ENCODE peak calls at places on chromosomes 4 and X, in nine cellular contexts. One of them, this sample, is unnamed.

GRCh38 chr4:177485528-177485927 is 43.3 kb upstream of the AGA start:
- DNase-seq in H4: no peak
- DNase-seq in activated gamma-delta T cell treated with Interleukin-2 at 50 U/mL for 16 hours: no peak
- DNase-seq in mesothelial cell of epicardium: no peak
- DNase-seq in NCI-H446: no peak
- DNase-seq in stimulated activated effector memory CD8-positive, alpha-beta T cell treated with anti-CD3 and anti-CD28 coated beads, Interleukin-12 subunit alpha, Interleukin-12 subunit beta, amount 100 ng/mL, for 72 hours: no peak
- DNase-seq in A172: peak; percentile 55
- DNase-seq in NCI-H2029 treated with DMSO at 0.1 percent for 48 hours: no peak
- DNase-seq in activated CD4-positive, CD25-positive, alpha-beta regulatory T cell: no peak
- DNase-seq in this sample: no peak

GRCh38 chrX:24298191-24298590 is 15.7 kb downstream of the SUPT20HL2 start:
- DNase-seq in H4: peak; percentile 17
- DNase-seq in activated gamma-delta T cell treated with Interleukin-2 at 50 U/mL for 16 hours: no peak
- DNase-seq in mesothelial cell of epicardium: no peak
- DNase-seq in NCI-H446: no peak
- DNase-seq in stimulated activated effector memory CD8-positive, alpha-beta T cell treated with anti-CD3 and anti-CD28 coated beads, Interleukin-12 subunit alpha, Interleukin-12 subunit beta, amount 100 ng/mL, for 72 hours: no peak
- DNase-seq in A172: peak; percentile 20
- DNase-seq in NCI-H2029 treated with DMSO at 0.1 percent for 48 hours: no peak
- DNase-seq in activated CD4-positive, CD25-positive, alpha-beta regulatory T cell: no peak
- DNase-seq in this sample: no peak

GRCh38 chrX:99914676-99915075 is 495.4 kb downstream of the PCDH19 start:
- DNase-seq in H4: peak; percentile 24
- DNase-seq in activated gamma-delta T cell treated with Interleukin-2 at 50 U/mL for 16 hours: no peak
- DNase-seq in mesothelial cell of epicardium: no peak
- DNase-seq in NCI-H446: no peak
- DNase-seq in stimulated activated effector memory CD8-positive, alpha-beta T cell treated with anti-CD3 and anti-CD28 coated beads, Interleukin-12 subunit alpha, Interleukin-12 subunit beta, amount 100 ng/mL, for 72 hours: no peak
- DNase-seq in A172: no peak
- DNase-seq in NCI-H2029 treated with DMSO at 0.1 percent for 48 hours: no peak
- DNase-seq in activated CD4-positive, CD25-positive, alpha-beta regulatory T cell: no peak
- DNase-seq in this sample: no peak

GRCh38 chrX:136861877-136862276 is 18.6 kb downstream of the RBMX start:
- DNase-seq in H4: no peak
- DNase-seq in activated gamma-delta T cell treated with Interleukin-2 at 50 U/mL for 16 hours: no peak
- DNase-seq in mesothelial cell of epicardium: no peak
- DNase-seq in NCI-H446: no peak
- DNase-seq in stimulated activated effector memory CD8-positive, alpha-beta T cell treated with anti-CD3 and anti-CD28 coated beads, Interleukin-12 subunit alpha, Interleukin-12 subunit beta, amount 100 ng/mL, for 72 hours: no peak
- DNase-seq in A172: no peak
- DNase-seq in NCI-H2029 treated with DMSO at 0.1 percent for 48 hours: no peak
- DNase-seq in activated CD4-positive, CD25-positive, alpha-beta regulatory T cell: no peak
- DNase-seq in this sample: no peak

GRCh38 chr4:7201351-7202305 is 9.3 kb downstream of the SORCS2 start:
- DNase-seq in H4: no peak
- DNase-seq in activated gamma-delta T cell treated with Interleukin-2 at 50 U/mL for 16 hours: no peak
- DNase-seq in mesothelial cell of epicardium: no peak
- DNase-seq in NCI-H446: no peak
- DNase-seq in stimulated activated effector memory CD8-positive, alpha-beta T cell treated with anti-CD3 and anti-CD28 coated beads, Interleukin-12 subunit alpha, Interleukin-12 subunit beta, amount 100 ng/mL, for 72 hours: no peak
- DNase-seq in A172: no peak
- DNase-seq in NCI-H2029 treated with DMSO at 0.1 percent for 48 hours: no peak
- DNase-seq in activated CD4-positive, CD25-positive, alpha-beta regulatory T cell: no peak
- DNase-seq in this sample: no peak

GRCh38 chr4:150518559-150518958 is 63.4 kb upstream of the MAB21L2 start:
- DNase-seq in H4: peak; percentile 12
- DNase-seq in activated gamma-delta T cell treated with Interleukin-2 at 50 U/mL for 16 hours: no peak
- DNase-seq in mesothelial cell of epicardium: no peak
- DNase-seq in NCI-H446: no peak
- DNase-seq in stimulated activated effector memory CD8-positive, alpha-beta T cell treated with anti-CD3 and anti-CD28 coated beads, Interleukin-12 subunit alpha, Interleukin-12 subunit beta, amount 100 ng/mL, for 72 hours: no peak
- DNase-seq in A172: peak; percentile 38
- DNase-seq in NCI-H2029 treated with DMSO at 0.1 percent for 48 hours: no peak
- DNase-seq in activated CD4-positive, CD25-positive, alpha-beta regulatory T cell: no peak
- DNase-seq in this sample: no peak

GRCh38 chr4:16268290-16268689 is 42.0 kb upstream of the TAPT1 start:
- DNase-seq in H4: no peak
- DNase-seq in activated gamma-delta T cell treated with Interleukin-2 at 50 U/mL for 16 hours: no peak
- DNase-seq in mesothelial cell of epicardium: no peak
- DNase-seq in NCI-H446: no peak
- DNase-seq in stimulated activated effector memory CD8-positive, alpha-beta T cell treated with anti-CD3 and anti-CD28 coated beads, Interleukin-12 subunit alpha, Interleukin-12 subunit beta, amount 100 ng/mL, for 72 hours: no peak
- DNase-seq in A172: no peak
- DNase-seq in NCI-H2029 treated with DMSO at 0.1 percent for 48 hours: no peak
- DNase-seq in activated CD4-positive, CD25-positive, alpha-beta regulatory T cell: no peak
- DNase-seq in this sample: no peak

GRCh38 chr4:173793937-173794510 is 264.0 kb upstream of the HAND2 start:
- DNase-seq in H4: peak; percentile 14
- DNase-seq in activated gamma-delta T cell treated with Interleukin-2 at 50 U/mL for 16 hours: no peak
- DNase-seq in mesothelial cell of epicardium: no peak
- DNase-seq in NCI-H446: no peak
- DNase-seq in stimulated activated effector memory CD8-positive, alpha-beta T cell treated with anti-CD3 and anti-CD28 coated beads, Interleukin-12 subunit alpha, Interleukin-12 subunit beta, amount 100 ng/mL, for 72 hours: no peak
- DNase-seq in A172: peak; percentile 10
- DNase-seq in NCI-H2029 treated with DMSO at 0.1 percent for 48 hours: no peak
- DNase-seq in activated CD4-positive, CD25-positive, alpha-beta regulatory T cell: no peak
- DNase-seq in this sample: no peak

GRCh38 chr4:160142579-160142978 is 1039.7 kb downstream of the RAPGEF2 start:
- DNase-seq in H4: no peak
- DNase-seq in activated gamma-delta T cell treated with Interleukin-2 at 50 U/mL for 16 hours: no peak
- DNase-seq in mesothelial cell of epicardium: no peak
- DNase-seq in NCI-H446: no peak
- DNase-seq in stimulated activated effector memory CD8-positive, alpha-beta T cell treated with anti-CD3 and anti-CD28 coated beads, Interleukin-12 subunit alpha, Interleukin-12 subunit beta, amount 100 ng/mL, for 72 hours: no peak
- DNase-seq in A172: no peak
- DNase-seq in NCI-H2029 treated with DMSO at 0.1 percent for 48 hours: no peak
- DNase-seq in activated CD4-positive, CD25-positive, alpha-beta regulatory T cell: no peak
- DNase-seq in this sample: no peak

GRCh38 chrX:39152106-39152649 is 350.9 kb downstream of the MID1IP1 start:
- DNase-seq in H4: no peak
- DNase-seq in activated gamma-delta T cell treated with Interleukin-2 at 50 U/mL for 16 hours: peak; percentile 11
- DNase-seq in mesothelial cell of epicardium: peak; percentile 70
- DNase-seq in NCI-H446: peak; percentile 38
- DNase-seq in stimulated activated effector memory CD8-positive, alpha-beta T cell treated with anti-CD3 and anti-CD28 coated beads, Interleukin-12 subunit alpha, Interleukin-12 subunit beta, amount 100 ng/mL, for 72 hours: peak; percentile 24
- DNase-seq in A172: no peak
- DNase-seq in NCI-H2029 treated with DMSO at 0.1 percent for 48 hours: no peak
- DNase-seq in activated CD4-positive, CD25-positive, alpha-beta regulatory T cell: no peak
- DNase-seq in this sample: peak; percentile 38

GRCh38 chr4:106080376-106080775 is 185.1 kb downstream of the NPNT start:
- DNase-seq in H4: no peak
- DNase-seq in activated gamma-delta T cell treated with Interleukin-2 at 50 U/mL for 16 hours: no peak
- DNase-seq in mesothelial cell of epicardium: no peak
- DNase-seq in NCI-H446: peak; percentile 37
- DNase-seq in stimulated activated effector memory CD8-positive, alpha-beta T cell treated with anti-CD3 and anti-CD28 coated beads, Interleukin-12 subunit alpha, Interleukin-12 subunit beta, amount 100 ng/mL, for 72 hours: no peak
- DNase-seq in A172: no peak
- DNase-seq in NCI-H2029 treated with DMSO at 0.1 percent for 48 hours: no peak
- DNase-seq in activated CD4-positive, CD25-positive, alpha-beta regulatory T cell: no peak
- DNase-seq in this sample: no peak

GRCh38 chr4:123974419-123975105 is 578.0 kb downstream of the SPRY1 start:
- DNase-seq in H4: no peak
- DNase-seq in activated gamma-delta T cell treated with Interleukin-2 at 50 U/mL for 16 hours: no peak
- DNase-seq in mesothelial cell of epicardium: no peak
- DNase-seq in NCI-H446: no peak
- DNase-seq in stimulated activated effector memory CD8-positive, alpha-beta T cell treated with anti-CD3 and anti-CD28 coated beads, Interleukin-12 subunit alpha, Interleukin-12 subunit beta, amount 100 ng/mL, for 72 hours: no peak
- DNase-seq in A172: no peak
- DNase-seq in NCI-H2029 treated with DMSO at 0.1 percent for 48 hours: no peak
- DNase-seq in activated CD4-positive, CD25-positive, alpha-beta regulatory T cell: no peak
- DNase-seq in this sample: no peak

GRCh38 chr4:6235012-6235411 is 34.6 kb upstream of the WFS1 start:
- DNase-seq in H4: no peak
- DNase-seq in activated gamma-delta T cell treated with Interleukin-2 at 50 U/mL for 16 hours: no peak
- DNase-seq in mesothelial cell of epicardium: peak; percentile 26
- DNase-seq in NCI-H446: no peak
- DNase-seq in stimulated activated effector memory CD8-positive, alpha-beta T cell treated with anti-CD3 and anti-CD28 coated beads, Interleukin-12 subunit alpha, Interleukin-12 subunit beta, amount 100 ng/mL, for 72 hours: no peak
- DNase-seq in A172: no peak
- DNase-seq in NCI-H2029 treated with DMSO at 0.1 percent for 48 hours: no peak
- DNase-seq in activated CD4-positive, CD25-positive, alpha-beta regulatory T cell: no peak
- DNase-seq in this sample: no peak

GRCh38 chrX:79138658-79139241 is 5.7 kb upstream of the GPR174 start:
- DNase-seq in H4: no peak
- DNase-seq in activated gamma-delta T cell treated with Interleukin-2 at 50 U/mL for 16 hours: no peak
- DNase-seq in mesothelial cell of epicardium: no peak
- DNase-seq in NCI-H446: no peak
- DNase-seq in stimulated activated effector memory CD8-positive, alpha-beta T cell treated with anti-CD3 and anti-CD28 coated beads, Interleukin-12 subunit alpha, Interleukin-12 subunit beta, amount 100 ng/mL, for 72 hours: no peak
- DNase-seq in A172: no peak
- DNase-seq in NCI-H2029 treated with DMSO at 0.1 percent for 48 hours: no peak
- DNase-seq in activated CD4-positive, CD25-positive, alpha-beta regulatory T cell: no peak
- DNase-seq in this sample: peak; percentile 81

GRCh38 chrX:13449441-13449840 is 120.0 kb upstream of the EGFL6 start:
- DNase-seq in H4: no peak
- DNase-seq in activated gamma-delta T cell treated with Interleukin-2 at 50 U/mL for 16 hours: no peak
- DNase-seq in mesothelial cell of epicardium: no peak
- DNase-seq in NCI-H446: no peak
- DNase-seq in stimulated activated effector memory CD8-positive, alpha-beta T cell treated with anti-CD3 and anti-CD28 coated beads, Interleukin-12 subunit alpha, Interleukin-12 subunit beta, amount 100 ng/mL, for 72 hours: no peak
- DNase-seq in A172: no peak
- DNase-seq in NCI-H2029 treated with DMSO at 0.1 percent for 48 hours: no peak
- DNase-seq in activated CD4-positive, CD25-positive, alpha-beta regulatory T cell: no peak
- DNase-seq in this sample: no peak

GRCh38 chr4:8501781-8502180 is 61.2 kb downstream of the TRMT44 start:
- DNase-seq in H4: no peak
- DNase-seq in activated gamma-delta T cell treated with Interleukin-2 at 50 U/mL for 16 hours: no peak
- DNase-seq in mesothelial cell of epicardium: no peak
- DNase-seq in NCI-H446: no peak
- DNase-seq in stimulated activated effector memory CD8-positive, alpha-beta T cell treated with anti-CD3 and anti-CD28 coated beads, Interleukin-12 subunit alpha, Interleukin-12 subunit beta, amount 100 ng/mL, for 72 hours: no peak
- DNase-seq in A172: no peak
- DNase-seq in NCI-H2029 treated with DMSO at 0.1 percent for 48 hours: no peak
- DNase-seq in activated CD4-positive, CD25-positive, alpha-beta regulatory T cell: no peak
- DNase-seq in this sample: no peak

GRCh38 chr4:141109983-141110382 is 23.3 kb downstream of the RNF150 start:
- DNase-seq in H4: no peak
- DNase-seq in activated gamma-delta T cell treated with Interleukin-2 at 50 U/mL for 16 hours: no peak
- DNase-seq in mesothelial cell of epicardium: no peak
- DNase-seq in NCI-H446: no peak
- DNase-seq in stimulated activated effector memory CD8-positive, alpha-beta T cell treated with anti-CD3 and anti-CD28 coated beads, Interleukin-12 subunit alpha, Interleukin-12 subunit beta, amount 100 ng/mL, for 72 hours: no peak
- DNase-seq in A172: no peak
- DNase-seq in NCI-H2029 treated with DMSO at 0.1 percent for 48 hours: no peak
- DNase-seq in activated CD4-positive, CD25-positive, alpha-beta regulatory T cell: no peak
- DNase-seq in this sample: no peak

GRCh38 chr4:24799196-24799543 is 3.8 kb downstream of the SOD3 start:
- DNase-seq in H4: no peak
- DNase-seq in activated gamma-delta T cell treated with Interleukin-2 at 50 U/mL for 16 hours: no peak
- DNase-seq in mesothelial cell of epicardium: no peak
- DNase-seq in NCI-H446: no peak
- DNase-seq in stimulated activated effector memory CD8-positive, alpha-beta T cell treated with anti-CD3 and anti-CD28 coated beads, Interleukin-12 subunit alpha, Interleukin-12 subunit beta, amount 100 ng/mL, for 72 hours: no peak
- DNase-seq in A172: no peak
- DNase-seq in NCI-H2029 treated with DMSO at 0.1 percent for 48 hours: no peak
- DNase-seq in activated CD4-positive, CD25-positive, alpha-beta regulatory T cell: no peak
- DNase-seq in this sample: no peak

GRCh38 chr4:41644288-41644914 is 104.1 kb downstream of the PHOX2B start:
- DNase-seq in H4: no peak
- DNase-seq in activated gamma-delta T cell treated with Interleukin-2 at 50 U/mL for 16 hours: no peak
- DNase-seq in mesothelial cell of epicardium: peak; percentile 93
- DNase-seq in NCI-H446: peak; percentile 28
- DNase-seq in stimulated activated effector memory CD8-positive, alpha-beta T cell treated with anti-CD3 and anti-CD28 coated beads, Interleukin-12 subunit alpha, Interleukin-12 subunit beta, amount 100 ng/mL, for 72 hours: no peak
- DNase-seq in A172: no peak
- DNase-seq in NCI-H2029 treated with DMSO at 0.1 percent for 48 hours: no peak
- DNase-seq in activated CD4-positive, CD25-positive, alpha-beta regulatory T cell: no peak
- DNase-seq in this sample: no peak

GRCh38 chrX:74133156-74133796 is 170.7 kb upstream of the ZCCHC13 start:
- DNase-seq in H4: peak; percentile 52
- DNase-seq in activated gamma-delta T cell treated with Interleukin-2 at 50 U/mL for 16 hours: peak; percentile 23
- DNase-seq in mesothelial cell of epicardium: no peak
- DNase-seq in NCI-H446: peak; percentile 55
- DNase-seq in stimulated activated effector memory CD8-positive, alpha-beta T cell treated with anti-CD3 and anti-CD28 coated beads, Interleukin-12 subunit alpha, Interleukin-12 subunit beta, amount 100 ng/mL, for 72 hours: no peak
- DNase-seq in A172: peak; percentile 35
- DNase-seq in NCI-H2029 treated with DMSO at 0.1 percent for 48 hours: peak; percentile 3
- DNase-seq in activated CD4-positive, CD25-positive, alpha-beta regulatory T cell: no peak
- DNase-seq in this sample: peak; percentile 52

GRCh38 chr4:119692001-119692400 is 63.4 kb upstream of the PDE5A start:
- DNase-seq in H4: peak; percentile 25
- DNase-seq in activated gamma-delta T cell treated with Interleukin-2 at 50 U/mL for 16 hours: no peak
- DNase-seq in mesothelial cell of epicardium: no peak
- DNase-seq in NCI-H446: no peak
- DNase-seq in stimulated activated effector memory CD8-positive, alpha-beta T cell treated with anti-CD3 and anti-CD28 coated beads, Interleukin-12 subunit alpha, Interleukin-12 subunit beta, amount 100 ng/mL, for 72 hours: no peak
- DNase-seq in A172: no peak
- DNase-seq in NCI-H2029 treated with DMSO at 0.1 percent for 48 hours: no peak
- DNase-seq in activated CD4-positive, CD25-positive, alpha-beta regulatory T cell: no peak
- DNase-seq in this sample: no peak

GRCh38 chrX:4710618-4711433 is 997.4 kb upstream of the PRKX start:
- DNase-seq in H4: no peak
- DNase-seq in activated gamma-delta T cell treated with Interleukin-2 at 50 U/mL for 16 hours: no peak
- DNase-seq in mesothelial cell of epicardium: no peak
- DNase-seq in NCI-H446: no peak
- DNase-seq in stimulated activated effector memory CD8-positive, alpha-beta T cell treated with anti-CD3 and anti-CD28 coated beads, Interleukin-12 subunit alpha, Interleukin-12 subunit beta, amount 100 ng/mL, for 72 hours: no peak
- DNase-seq in A172: peak; percentile 42
- DNase-seq in NCI-H2029 treated with DMSO at 0.1 percent for 48 hours: no peak
- DNase-seq in activated CD4-positive, CD25-positive, alpha-beta regulatory T cell: no peak
- DNase-seq in this sample: peak; percentile 85

GRCh38 chr4:81142744-81143143 is 72.3 kb downstream of the PRKG2 start:
- DNase-seq in H4: no peak
- DNase-seq in activated gamma-delta T cell treated with Interleukin-2 at 50 U/mL for 16 hours: no peak
- DNase-seq in mesothelial cell of epicardium: no peak
- DNase-seq in NCI-H446: peak; percentile 17
- DNase-seq in stimulated activated effector memory CD8-positive, alpha-beta T cell treated with anti-CD3 and anti-CD28 coated beads, Interleukin-12 subunit alpha, Interleukin-12 subunit beta, amount 100 ng/mL, for 72 hours: no peak
- DNase-seq in A172: no peak
- DNase-seq in NCI-H2029 treated with DMSO at 0.1 percent for 48 hours: no peak
- DNase-seq in activated CD4-positive, CD25-positive, alpha-beta regulatory T cell: no peak
- DNase-seq in this sample: no peak

GRCh38 chr4:15689540-15689939 is 7.9 kb downstream of the FAM200B start:
- DNase-seq in H4: no peak
- DNase-seq in activated gamma-delta T cell treated with Interleukin-2 at 50 U/mL for 16 hours: no peak
- DNase-seq in mesothelial cell of epicardium: no peak
- DNase-seq in NCI-H446: no peak
- DNase-seq in stimulated activated effector memory CD8-positive, alpha-beta T cell treated with anti-CD3 and anti-CD28 coated beads, Interleukin-12 subunit alpha, Interleukin-12 subunit beta, amount 100 ng/mL, for 72 hours: no peak
- DNase-seq in A172: peak; percentile 36
- DNase-seq in NCI-H2029 treated with DMSO at 0.1 percent for 48 hours: no peak
- DNase-seq in activated CD4-positive, CD25-positive, alpha-beta regulatory T cell: no peak
- DNase-seq in this sample: peak; percentile 15

GRCh38 chr4:98865059-98865458 is 63.9 kb downstream of the EIF4E start:
- DNase-seq in H4: no peak
- DNase-seq in activated gamma-delta T cell treated with Interleukin-2 at 50 U/mL for 16 hours: no peak
- DNase-seq in mesothelial cell of epicardium: no peak
- DNase-seq in NCI-H446: no peak
- DNase-seq in stimulated activated effector memory CD8-positive, alpha-beta T cell treated with anti-CD3 and anti-CD28 coated beads, Interleukin-12 subunit alpha, Interleukin-12 subunit beta, amount 100 ng/mL, for 72 hours: no peak
- DNase-seq in A172: no peak
- DNase-seq in NCI-H2029 treated with DMSO at 0.1 percent for 48 hours: no peak
- DNase-seq in activated CD4-positive, CD25-positive, alpha-beta regulatory T cell: no peak
- DNase-seq in this sample: no peak

GRCh38 chr4:108045687-108046024 is 56.0 kb downstream of the HADH start:
- DNase-seq in H4: no peak
- DNase-seq in activated gamma-delta T cell treated with Interleukin-2 at 50 U/mL for 16 hours: no peak
- DNase-seq in mesothelial cell of epicardium: no peak
- DNase-seq in NCI-H446: peak; percentile 54
- DNase-seq in stimulated activated effector memory CD8-positive, alpha-beta T cell treated with anti-CD3 and anti-CD28 coated beads, Interleukin-12 subunit alpha, Interleukin-12 subunit beta, amount 100 ng/mL, for 72 hours: no peak
- DNase-seq in A172: no peak
- DNase-seq in NCI-H2029 treated with DMSO at 0.1 percent for 48 hours: peak; percentile 47
- DNase-seq in activated CD4-positive, CD25-positive, alpha-beta regulatory T cell: no peak
- DNase-seq in this sample: no peak

GRCh38 chr4:101682946-101683345 is 107.6 kb upstream of the BANK1 start:
- DNase-seq in H4: no peak
- DNase-seq in activated gamma-delta T cell treated with Interleukin-2 at 50 U/mL for 16 hours: no peak
- DNase-seq in mesothelial cell of epicardium: no peak
- DNase-seq in NCI-H446: peak; percentile 89
- DNase-seq in stimulated activated effector memory CD8-positive, alpha-beta T cell treated with anti-CD3 and anti-CD28 coated beads, Interleukin-12 subunit alpha, Interleukin-12 subunit beta, amount 100 ng/mL, for 72 hours: no peak
- DNase-seq in A172: no peak
- DNase-seq in NCI-H2029 treated with DMSO at 0.1 percent for 48 hours: peak; percentile 25
- DNase-seq in activated CD4-positive, CD25-positive, alpha-beta regulatory T cell: no peak
- DNase-seq in this sample: no peak

GRCh38 chr4:173218411-173219125 is 50.0 kb downstream of the GALNT7 start:
- DNase-seq in H4: peak; percentile 88
- DNase-seq in activated gamma-delta T cell treated with Interleukin-2 at 50 U/mL for 16 hours: no peak
- DNase-seq in mesothelial cell of epicardium: no peak
- DNase-seq in NCI-H446: peak; percentile 37
- DNase-seq in stimulated activated effector memory CD8-positive, alpha-beta T cell treated with anti-CD3 and anti-CD28 coated beads, Interleukin-12 subunit alpha, Interleukin-12 subunit beta, amount 100 ng/mL, for 72 hours: no peak
- DNase-seq in A172: peak; percentile 93
- DNase-seq in NCI-H2029 treated with DMSO at 0.1 percent for 48 hours: no peak
- DNase-seq in activated CD4-positive, CD25-positive, alpha-beta regulatory T cell: no peak
- DNase-seq in this sample: no peak

GRCh38 chr4:54050214-54050904 is 14.0 kb downstream of the CHIC2 start:
- DNase-seq in H4: no peak
- DNase-seq in activated gamma-delta T cell treated with Interleukin-2 at 50 U/mL for 16 hours: no peak
- DNase-seq in mesothelial cell of epicardium: no peak
- DNase-seq in NCI-H446: no peak
- DNase-seq in stimulated activated effector memory CD8-positive, alpha-beta T cell treated with anti-CD3 and anti-CD28 coated beads, Interleukin-12 subunit alpha, Interleukin-12 subunit beta, amount 100 ng/mL, for 72 hours: no peak
- DNase-seq in A172: peak; percentile 49
- DNase-seq in NCI-H2029 treated with DMSO at 0.1 percent for 48 hours: no peak
- DNase-seq in activated CD4-positive, CD25-positive, alpha-beta regulatory T cell: no peak
- DNase-seq in this sample: no peak

GRCh38 chr4:41360911-41361830 is 104.4 kb downstream of the UCHL1 start:
- DNase-seq in H4: peak; percentile 36
- DNase-seq in activated gamma-delta T cell treated with Interleukin-2 at 50 U/mL for 16 hours: no peak
- DNase-seq in mesothelial cell of epicardium: peak; percentile 67
- DNase-seq in NCI-H446: peak; percentile 47
- DNase-seq in stimulated activated effector memory CD8-positive, alpha-beta T cell treated with anti-CD3 and anti-CD28 coated beads, Interleukin-12 subunit alpha, Interleukin-12 subunit beta, amount 100 ng/mL, for 72 hours: no peak
- DNase-seq in A172: no peak
- DNase-seq in NCI-H2029 treated with DMSO at 0.1 percent for 48 hours: no peak
- DNase-seq in activated CD4-positive, CD25-positive, alpha-beta regulatory T cell: no peak
- DNase-seq in this sample: no peak

GRCh38 chrX:28487818-28488217 is 99.4 kb upstream of the IL1RAPL1 start:
- DNase-seq in H4: no peak
- DNase-seq in activated gamma-delta T cell treated with Interleukin-2 at 50 U/mL for 16 hours: no peak
- DNase-seq in mesothelial cell of epicardium: no peak
- DNase-seq in NCI-H446: no peak
- DNase-seq in stimulated activated effector memory CD8-positive, alpha-beta T cell treated with anti-CD3 and anti-CD28 coated beads, Interleukin-12 subunit alpha, Interleukin-12 subunit beta, amount 100 ng/mL, for 72 hours: no peak
- DNase-seq in A172: no peak
- DNase-seq in NCI-H2029 treated with DMSO at 0.1 percent for 48 hours: no peak
- DNase-seq in activated CD4-positive, CD25-positive, alpha-beta regulatory T cell: no peak
- DNase-seq in this sample: no peak